ENCODE peak calls at places on chromosome 12, in four cellular contexts. G, J, U and A are unnamed samples.

GRCh38 chr12:112751844-112752243 is 39.7 kb upstream of the RPH3A start:
- DNase-seq in G (no peak), J (no peak), U (no peak), A (no peak)

GRCh38 chr12:109264095-109264942 is 44.8 kb downstream of the FOXN4 start:
- DNase-seq in G (no peak), J (peak; percentile 78), U (peak; percentile 87), A (peak; percentile 67)

GRCh38 chr12:68336754-68337343 is 4.7 kb upstream of the MDM1 start:
- DNase-seq in G (no peak), J (peak; percentile 22), U (no peak), A (no peak)

GRCh38 chr12:57091633-57092528 is 3.0 kb downstream of the NAB2 start:
- DNase-seq in G (no peak), J (no peak), U (no peak), A (no peak)

GRCh38 chr12:55002355-55002754 is 17.4 kb upstream of the NEUROD4 start:
- DNase-seq in G (no peak), J (no peak), U (no peak), A (no peak)

GRCh38 chr12:57592551-57593165 is 1.7 kb downstream of the PIP4K2C start:
- DNase-seq in G (no peak), J (no peak), U (no peak), A (no peak)

GRCh38 chr12:70052931-70053497 is 190.2 kb upstream of the CNOT2 start:
- DNase-seq in G (no peak), J (peak; percentile 81), U (peak; percentile 81), A (peak; percentile 84)

GRCh38 chr12:94148841-94149780 is 734 bp downstream of the PLXNC1 start:
- DNase-seq in G (no peak), J (peak; percentile 46), U (no peak), A (no peak)

GRCh38 chr12:1657616-1658167 is 28.7 kb downstream of the WNT5B start:
- DNase-seq in G (no peak), J (no peak), U (no peak), A (no peak)

GRCh38 chr12:70068743-70069142 is 174.5 kb upstream of the CNOT2 start:
- DNase-seq in G (no peak), J (no peak), U (no peak), A (no peak)

GRCh38 chr12:87827638-87828264 is 201.4 kb downstream of the C12orf50 start:
- DNase-seq in G (no peak), J (peak; percentile 84), U (no peak), A (no peak)
- TF ChIP-seq POLR2AphosphoS2 in G (no peak), J (no peak), U (no peak), A (no peak)

GRCh38 chr12:6342140-6342889 is 439 bp upstream of the TNFRSF1A start:
- DNase-seq in G (no peak), J (no peak), U (no peak), A (no peak)
- TF ChIP-seq POLR2AphosphoS2 in G (no peak), J (no peak), U (no peak), A (no peak)

DNA sequence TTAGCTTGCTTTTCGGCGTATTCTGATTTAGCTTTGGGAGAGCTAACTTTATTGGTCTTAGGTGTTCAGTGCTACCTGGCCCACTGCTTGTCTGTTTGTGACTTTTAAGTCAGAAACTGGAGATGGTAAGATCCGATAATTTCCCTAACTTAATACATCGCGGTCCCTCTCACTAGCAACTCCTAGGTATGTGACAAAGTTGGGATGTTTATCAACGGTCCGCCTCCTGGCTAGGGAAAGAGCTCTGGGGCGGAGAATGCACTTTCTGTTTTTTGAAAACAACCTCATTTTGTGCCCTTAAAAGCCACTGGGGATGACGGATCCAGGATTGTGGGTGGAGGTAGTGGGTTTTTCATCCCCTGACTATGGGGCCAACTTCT is 1.2 kb downstream of the CDKN1B start:
- DNase-seq in G (no peak), J (peak; percentile 24), U (no peak), A (no peak)
- TF ChIP-seq POLR2AphosphoS2 in G (no peak), J (no peak), U (no peak), A (no peak)

GRCh38 chr12:52256165-52256935 is 18.1 kb upstream of the KRT86 start:
- DNase-seq in G (no peak), J (peak; percentile 68), U (no peak), A (no peak)
- TF ChIP-seq POLR2AphosphoS2 in G (no peak), J (peak; percentile 17), U (no peak), A (no peak)